ENCODE peak calls at places on chromosomes 12 and 14, in seven cellular contexts. One of them, this sample, is unnamed.

GRCh38 chr14:69038449-69039286 is 59.6 kb upstream of the ACTN1 start:
- DNase-seq in tibial nerve: no peak
- DNase-seq in PC-3: no peak
- DNase-seq in A549: peak; percentile 35
- DNase-seq in stomach: no peak
- DNase-seq in coronary artery: no peak
- DNase-seq in A673: peak; percentile 48
- DNase-seq in this sample: no peak

GRCh38 chr14:58460772-58461171 is 33.3 kb downstream of the KIAA0586 start:
- DNase-seq in A673: no peak
- DNase-seq in A549: no peak
- DNase-seq in tibial nerve: no peak
- DNase-seq in coronary artery: no peak
- DNase-seq in stomach: no peak
- DNase-seq in PC-3: no peak
- DNase-seq in this sample: no peak

GRCh38 chr12:27657296-27657695 is 39.0 kb upstream of the REP15 start:
- DNase-seq in tibial nerve: no peak
- DNase-seq in PC-3: no peak
- DNase-seq in coronary artery: no peak
- DNase-seq in A549: no peak
- DNase-seq in A673: no peak
- DNase-seq in stomach: no peak
- DNase-seq in this sample: no peak

GRCh38 chr14:54815531-54815930 is 87.1 kb downstream of the GCH1 start:
- DNase-seq in tibial nerve: no peak
- DNase-seq in A549: no peak
- DNase-seq in A673: no peak
- DNase-seq in coronary artery: no peak
- DNase-seq in PC-3: no peak
- DNase-seq in stomach: no peak
- DNase-seq in this sample: no peak

GRCh38 chr12:2628401-2628800 is 166.4 kb upstream of the FKBP4 start:
- DNase-seq in coronary artery: no peak
- DNase-seq in stomach: peak; percentile 56
- DNase-seq in A673: no peak
- DNase-seq in tibial nerve: no peak
- DNase-seq in A549: no peak
- DNase-seq in PC-3: no peak
- DNase-seq in this sample: no peak

GRCh38 chr14:25400607-25401206 is 350.8 kb upstream of the STXBP6 start:
- DNase-seq in stomach: peak; percentile 57
- DNase-seq in coronary artery: no peak
- DNase-seq in A673: peak; percentile 79
- DNase-seq in A549: no peak
- DNase-seq in tibial nerve: peak; percentile 34
- DNase-seq in PC-3: peak; percentile 64
- DNase-seq in this sample: peak; percentile 57

GRCh38 chr12:113105606-113106271 is 29.8 kb downstream of the RASAL1 start:
- DNase-seq in coronary artery: no peak
- DNase-seq in stomach: no peak
- DNase-seq in PC-3: no peak
- DNase-seq in tibial nerve: no peak
- DNase-seq in A673: no peak
- DNase-seq in A549: no peak
- DNase-seq in this sample: no peak

GRCh38 chr12:15829949-15830348 is 40.8 kb upstream of the EPS8 start:
- DNase-seq in tibial nerve: no peak
- DNase-seq in A673: peak; percentile 19
- DNase-seq in PC-3: no peak
- DNase-seq in coronary artery: no peak
- DNase-seq in A549: no peak
- DNase-seq in stomach: no peak
- DNase-seq in this sample: no peak

GRCh38 chr12:52607314-52607713 is 6.1 kb upstream of the KRT72 start:
- DNase-seq in tibial nerve: no peak
- DNase-seq in A673: no peak
- DNase-seq in coronary artery: no peak
- DNase-seq in A549: no peak
- DNase-seq in stomach: no peak
- DNase-seq in PC-3: no peak
- DNase-seq in this sample: no peak

GRCh38 chr14:34782031-34782430 is 67.6 kb upstream of the CFL2 start:
- DNase-seq in stomach: no peak
- DNase-seq in PC-3: no peak
- DNase-seq in tibial nerve: no peak
- DNase-seq in A673: no peak
- DNase-seq in coronary artery: no peak
- DNase-seq in A549: no peak
- DNase-seq in this sample: no peak

GRCh38 chr14:75876526-75876925 is 105.3 kb downstream of the TGFB3 start:
- DNase-seq in stomach: no peak
- DNase-seq in coronary artery: no peak
- DNase-seq in A673: no peak
- DNase-seq in tibial nerve: no peak
- DNase-seq in A549: no peak
- DNase-seq in PC-3: no peak
- DNase-seq in this sample: no peak

GRCh38 chr12:55728185-55728931 is 451 bp downstream of the CD63 start:
- DNase-seq in A673: peak; percentile 55
- DNase-seq in tibial nerve: peak; percentile 67
- DNase-seq in stomach: peak; percentile 77
- DNase-seq in coronary artery: no peak
- DNase-seq in A549: peak; percentile 39
- DNase-seq in PC-3: peak; percentile 50
- DNase-seq in this sample: no peak

GRCh38 chr14:50425816-50426215 is 29.1 kb upstream of the CDKL1 start:
- DNase-seq in tibial nerve: no peak
- DNase-seq in coronary artery: no peak
- DNase-seq in stomach: no peak
- DNase-seq in A549: no peak
- DNase-seq in A673: no peak
- DNase-seq in PC-3: no peak
- DNase-seq in this sample: no peak

GRCh38 chr14:72883963-72884362 is 9.9 kb downstream of the DPF3 start:
- DNase-seq in tibial nerve: no peak
- DNase-seq in PC-3: peak; percentile 93
- DNase-seq in A673: no peak
- DNase-seq in A549: no peak
- DNase-seq in coronary artery: no peak
- DNase-seq in stomach: no peak
- DNase-seq in this sample: no peak

GRCh38 chr12:4108803-4109345 is 164.7 kb upstream of the CCND2 start:
- DNase-seq in A549: no peak
- DNase-seq in coronary artery: no peak
- DNase-seq in PC-3: no peak
- DNase-seq in tibial nerve: no peak
- DNase-seq in A673: no peak
- DNase-seq in stomach: no peak
- DNase-seq in this sample: no peak

GRCh38 chr12:110760204-110760609 is 17.5 kb upstream of the PPP1CC start:
- DNase-seq in PC-3: peak; percentile 24
- DNase-seq in A673: no peak
- DNase-seq in A549: no peak
- DNase-seq in coronary artery: no peak
- DNase-seq in tibial nerve: no peak
- DNase-seq in stomach: no peak
- DNase-seq in this sample: no peak

GRCh38 chr12:92505373-92506340 is 197.1 kb upstream of the PLEKHG7 start:
- DNase-seq in coronary artery: no peak
- DNase-seq in PC-3: no peak
- DNase-seq in A673: no peak
- DNase-seq in A549: no peak
- DNase-seq in tibial nerve: peak; percentile 75
- DNase-seq in stomach: peak; percentile 60
- DNase-seq in this sample: no peak

GRCh38 chr12:68976304-68976915 is 43.4 kb upstream of the CPM start:
- DNase-seq in coronary artery: no peak
- DNase-seq in A549: no peak
- DNase-seq in A673: no peak
- DNase-seq in tibial nerve: no peak
- DNase-seq in stomach: no peak
- DNase-seq in PC-3: no peak
- DNase-seq in this sample: no peak

GRCh38 chr12:116892741-116893140 is 11.5 kb upstream of the HRK start:
- DNase-seq in tibial nerve: no peak
- DNase-seq in PC-3: no peak
- DNase-seq in coronary artery: no peak
- DNase-seq in stomach: no peak
- DNase-seq in A673: no peak
- DNase-seq in A549: no peak
- DNase-seq in this sample: no peak

GRCh38 chr12:54217774-54218221 is 29.0 kb upstream of the SMUG1 start:
- DNase-seq in PC-3: no peak
- DNase-seq in A549: no peak
- DNase-seq in A673: peak; percentile 74
- DNase-seq in coronary artery: no peak
- DNase-seq in tibial nerve: no peak
- DNase-seq in stomach: peak; percentile 32
- DNase-seq in this sample: no peak

GRCh38 chr12:63420206-63420644 is 248.1 kb downstream of the DPY19L2 start:
- DNase-seq in stomach: peak; percentile 28
- DNase-seq in PC-3: peak; percentile 50
- DNase-seq in coronary artery: no peak
- DNase-seq in tibial nerve: no peak
- DNase-seq in A549: peak; percentile 49
- DNase-seq in A673: peak; percentile 99
- DNase-seq in this sample: peak; percentile 70

GRCh38 chr12:95790025-95790911 is at the start of gene NTN4:
- DNase-seq in coronary artery: peak; percentile 77
- DNase-seq in PC-3: peak; percentile 60
- DNase-seq in A549: peak; percentile 33
- DNase-seq in stomach: peak; percentile 69
- DNase-seq in A673: peak; percentile 15
- DNase-seq in tibial nerve: peak; percentile 15
- DNase-seq in this sample: no peak

GRCh38 chr14:73759183-73759713 is 45.1 kb upstream of the PNMA1 start:
- DNase-seq in PC-3: peak; percentile 56
- DNase-seq in coronary artery: no peak
- DNase-seq in stomach: peak; percentile 64
- DNase-seq in A549: no peak
- DNase-seq in tibial nerve: peak; percentile 61
- DNase-seq in A673: peak; percentile 75
- DNase-seq in this sample: no peak

GRCh38 chr12:32211769-32212156 is 105.1 kb downstream of the BICD1 start:
- DNase-seq in stomach: no peak
- DNase-seq in A673: no peak
- DNase-seq in coronary artery: no peak
- DNase-seq in tibial nerve: no peak
- DNase-seq in PC-3: no peak
- DNase-seq in A549: no peak
- DNase-seq in this sample: no peak
- H3K4me3 ChIP-seq in stomach: no peak overlapping the region
- H3K4me3 ChIP-seq in A673: no peak overlapping the region
- H3K4me3 ChIP-seq in coronary artery: no peak overlapping the region
- H3K4me3 ChIP-seq in tibial nerve: no peak overlapping the region
- H3K4me3 ChIP-seq in PC-3: no peak overlapping the region
- H3K4me3 ChIP-seq in A549: no peak overlapping the region
- H3K4me3 ChIP-seq in this sample: no peak overlapping the region

DNA sequence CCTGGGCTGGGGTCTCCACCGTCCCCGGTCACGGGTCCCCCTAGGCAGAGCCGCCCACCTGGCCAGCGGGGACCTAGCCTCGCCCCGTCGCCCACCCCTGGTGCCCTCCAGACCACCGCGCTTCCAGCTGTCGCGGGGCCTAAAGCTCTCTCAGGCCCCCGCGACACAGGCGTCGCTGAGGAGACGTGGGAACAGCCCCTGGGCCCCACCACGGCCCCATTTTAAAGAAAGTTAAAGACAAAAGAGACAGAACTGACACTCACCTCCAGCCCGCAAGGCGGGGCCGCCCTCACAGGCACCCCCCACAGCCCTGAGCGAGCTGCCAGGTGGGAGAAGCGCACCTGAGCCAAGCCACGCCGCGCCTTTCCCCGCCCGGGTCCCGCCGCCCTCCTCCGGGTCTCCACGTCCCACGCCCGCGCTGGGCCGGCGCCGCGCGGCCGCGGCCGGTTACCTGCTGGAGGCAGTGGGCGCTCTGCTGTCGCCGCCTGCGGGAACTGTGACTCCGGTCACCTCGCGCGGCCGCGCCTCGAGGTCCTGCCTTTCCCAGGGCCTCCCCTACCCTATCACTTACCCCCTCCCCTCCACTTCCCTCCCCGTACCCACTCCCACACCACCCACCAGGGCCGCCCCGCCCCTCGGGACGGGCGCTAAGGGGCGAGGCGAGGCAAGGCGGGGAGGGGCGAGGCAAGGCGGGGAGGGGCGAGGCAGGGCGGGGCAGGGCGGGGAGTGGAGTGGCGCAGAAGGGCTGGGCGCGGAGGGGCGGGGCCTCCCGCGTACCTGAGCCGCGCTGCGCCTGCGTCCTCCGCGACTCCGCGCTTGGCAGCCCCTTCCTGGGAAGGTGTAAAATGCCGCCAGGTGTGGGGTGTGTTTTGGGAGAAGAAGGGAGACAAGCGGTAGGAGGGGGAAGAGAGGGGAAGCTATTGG is 31.2 kb downstream of the TC2N start:
- DNase-seq in stomach: peak; percentile 96
- DNase-seq in A549: peak; percentile 48
- DNase-seq in PC-3: peak; percentile 67
- DNase-seq in tibial nerve: peak; percentile 57
- DNase-seq in coronary artery: peak; percentile 94
- DNase-seq in A673: peak; percentile 69
- DNase-seq in this sample: peak; percentile 8
- H3K4me3 ChIP-seq in stomach: peak overlapping the region; percentile 66
- H3K4me3 ChIP-seq in A549: peak overlapping the region; percentile 61
- H3K4me3 ChIP-seq in PC-3: peak overlapping the region; percentile 66
- H3K4me3 ChIP-seq in tibial nerve: peak overlapping the region; percentile 74
- H3K4me3 ChIP-seq in coronary artery: peak overlapping the region; percentile 80
- H3K4me3 ChIP-seq in A673: peak overlapping the region; percentile 51
- H3K4me3 ChIP-seq in this sample: peak overlapping the region; percentile 44

DNA sequence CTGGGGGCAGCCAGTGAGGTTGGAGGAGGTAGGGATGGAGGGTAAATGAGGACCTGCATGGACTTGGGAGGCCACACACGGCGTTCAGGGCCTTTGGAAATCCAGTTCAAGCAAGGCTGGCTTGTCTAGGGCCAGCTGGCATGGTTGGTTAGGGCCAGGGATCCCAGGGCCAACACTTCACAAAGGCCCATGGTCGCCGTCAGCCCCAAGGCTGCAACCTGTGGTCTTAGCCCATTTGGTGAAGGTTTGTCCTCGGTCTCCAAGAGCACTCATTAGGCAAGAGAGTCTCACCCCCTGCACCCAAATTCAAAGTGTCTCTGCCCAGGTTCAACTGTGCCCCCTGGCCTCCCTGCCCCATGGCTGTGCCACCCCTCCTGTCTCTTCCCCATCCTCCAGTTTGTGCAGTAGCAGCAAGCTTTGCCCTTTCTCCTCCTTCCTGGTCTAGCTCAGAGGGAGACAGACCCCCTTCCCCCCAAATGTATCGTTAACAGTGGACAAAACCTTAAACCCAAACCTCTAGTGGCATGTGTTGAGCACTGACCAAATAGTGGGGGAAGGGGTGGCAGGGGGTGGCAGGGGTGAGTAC is 94.1 kb downstream of the NINJ2 start:
- DNase-seq in stomach: no peak
- DNase-seq in PC-3: no peak
- DNase-seq in A549: no peak
- DNase-seq in A673: no peak
- DNase-seq in coronary artery: no peak
- DNase-seq in tibial nerve: no peak
- DNase-seq in this sample: no peak
- H3K4me3 ChIP-seq in stomach: peak overlapping the region; percentile 58
- H3K4me3 ChIP-seq in PC-3: peak overlapping the region; percentile 87
- H3K4me3 ChIP-seq in A549: peak overlapping the region; percentile 62
- H3K4me3 ChIP-seq in A673: peak overlapping the region; percentile 55
- H3K4me3 ChIP-seq in coronary artery: peak overlapping the region; percentile 76
- H3K4me3 ChIP-seq in tibial nerve: peak overlapping the region; percentile 82
- H3K4me3 ChIP-seq in this sample: peak overlapping the region; percentile 64

GRCh38 chr12:12627308-12627827 is 15.7 kb downstream of the CREBL2 start:
- DNase-seq in coronary artery: no peak
- DNase-seq in PC-3: no peak
- DNase-seq in tibial nerve: no peak
- DNase-seq in A673: no peak
- DNase-seq in stomach: no peak
- DNase-seq in A549: no peak
- DNase-seq in this sample: no peak
- H3K4me3 ChIP-seq in coronary artery: no peak overlapping the region
- H3K4me3 ChIP-seq in PC-3: no peak overlapping the region
- H3K4me3 ChIP-seq in tibial nerve: no peak overlapping the region
- H3K4me3 ChIP-seq in A673: no peak overlapping the region
- H3K4me3 ChIP-seq in stomach: no peak overlapping the region
- H3K4me3 ChIP-seq in A549: no peak overlapping the region
- H3K4me3 ChIP-seq in this sample: no peak overlapping the region